ENCODE peak calls at places on chromosomes 1 and 21, in seven cellular contexts. One of them, this sample, is unnamed.

GRCh38 chr1:201381130-201381529 is 3.6 kb upstream of the TNNT2 start:
- DNase-seq in mammary epithelial cell: no peak
- DNase-seq in lung microvascular endothelial cell: no peak
- DNase-seq in ovary: no peak
- DNase-seq in fibroblast of the conjunctiva: no peak
- DNase-seq in iPS DF 19.7: no peak
- DNase-seq in HT-29: no peak
- DNase-seq in this sample: no peak

GRCh38 chr1:39508857-39509305 is 17.4 kb downstream of the BMP8A start:
- DNase-seq in mammary epithelial cell: peak
- DNase-seq in lung microvascular endothelial cell: no peak
- DNase-seq in ovary: peak
- DNase-seq in fibroblast of the conjunctiva: no peak
- DNase-seq in iPS DF 19.7: no peak
- DNase-seq in HT-29: no peak
- DNase-seq in this sample: no peak

GRCh38 chr1:15584489-15585363 is at the start of gene AGMAT:
- DNase-seq in mammary epithelial cell: no peak
- DNase-seq in lung microvascular endothelial cell: peak
- DNase-seq in ovary: no peak
- DNase-seq in fibroblast of the conjunctiva: no peak
- DNase-seq in iPS DF 19.7: peak
- DNase-seq in HT-29: peak
- DNase-seq in this sample: peak

GRCh38 chr1:18511469-18511997 is 30.8 kb downstream of the KLHDC7A start:
- DNase-seq in mammary epithelial cell: no peak
- DNase-seq in lung microvascular endothelial cell: no peak
- DNase-seq in ovary: no peak
- DNase-seq in fibroblast of the conjunctiva: no peak
- DNase-seq in iPS DF 19.7: no peak
- DNase-seq in HT-29: no peak
- DNase-seq in this sample: no peak

GRCh38 chr1:227869851-227870305 is 54.4 kb downstream of the PRSS38 start:
- DNase-seq in mammary epithelial cell: peak
- DNase-seq in lung microvascular endothelial cell: no peak
- DNase-seq in ovary: no peak
- DNase-seq in fibroblast of the conjunctiva: no peak
- DNase-seq in iPS DF 19.7: no peak
- DNase-seq in HT-29: no peak
- DNase-seq in this sample: no peak

GRCh38 chr1:39116868-39117728 is 87.4 kb upstream of the MACF1 start:
- DNase-seq in mammary epithelial cell: peak
- DNase-seq in lung microvascular endothelial cell: peak
- DNase-seq in ovary: no peak
- DNase-seq in fibroblast of the conjunctiva: no peak
- DNase-seq in iPS DF 19.7: no peak
- DNase-seq in HT-29: no peak
- DNase-seq in this sample: peak

GRCh38 chr1:219550171-219550570 is 62.7 kb downstream of the ZC3H11B start:
- DNase-seq in mammary epithelial cell: no peak
- DNase-seq in lung microvascular endothelial cell: no peak
- DNase-seq in ovary: no peak
- DNase-seq in fibroblast of the conjunctiva: no peak
- DNase-seq in iPS DF 19.7: no peak
- DNase-seq in HT-29: no peak
- DNase-seq in this sample: no peak

GRCh38 chr1:39183503-39184353 is 20.8 kb upstream of the MACF1 start:
- DNase-seq in mammary epithelial cell: peak
- DNase-seq in lung microvascular endothelial cell: peak
- DNase-seq in ovary: no peak
- DNase-seq in fibroblast of the conjunctiva: peak
- DNase-seq in iPS DF 19.7: no peak
- DNase-seq in HT-29: peak
- DNase-seq in this sample: peak

GRCh38 chr1:100511058-100511457 is 26.9 kb upstream of the GPR88 start:
- DNase-seq in mammary epithelial cell: no peak
- DNase-seq in lung microvascular endothelial cell: no peak
- DNase-seq in ovary: no peak
- DNase-seq in fibroblast of the conjunctiva: no peak
- DNase-seq in iPS DF 19.7: no peak
- DNase-seq in HT-29: no peak
- DNase-seq in this sample: no peak

GRCh38 chr1:107496002-107496401 is 355.2 kb downstream of the NTNG1 start:
- DNase-seq in mammary epithelial cell: no peak
- DNase-seq in lung microvascular endothelial cell: no peak
- DNase-seq in ovary: no peak
- DNase-seq in fibroblast of the conjunctiva: no peak
- DNase-seq in iPS DF 19.7: no peak
- DNase-seq in HT-29: no peak
- DNase-seq in this sample: no peak

GRCh38 chr1:88802950-88803349 is 88.4 kb downstream of the GTF2B start:
- DNase-seq in mammary epithelial cell: peak
- DNase-seq in lung microvascular endothelial cell: no peak
- DNase-seq in ovary: no peak
- DNase-seq in fibroblast of the conjunctiva: peak
- DNase-seq in iPS DF 19.7: no peak
- DNase-seq in HT-29: no peak
- DNase-seq in this sample: peak

GRCh38 chr1:78577257-78578100 is 42.8 kb upstream of the IFI44L start:
- DNase-seq in mammary epithelial cell: peak
- DNase-seq in lung microvascular endothelial cell: no peak
- DNase-seq in ovary: no peak
- DNase-seq in fibroblast of the conjunctiva: no peak
- DNase-seq in iPS DF 19.7: no peak
- DNase-seq in HT-29: no peak
- DNase-seq in this sample: no peak

GRCh38 chr1:23581219-23581618 is 21.9 kb upstream of the ID3 start:
- DNase-seq in mammary epithelial cell: no peak
- DNase-seq in lung microvascular endothelial cell: peak
- DNase-seq in ovary: peak
- DNase-seq in fibroblast of the conjunctiva: no peak
- DNase-seq in iPS DF 19.7: no peak
- DNase-seq in HT-29: no peak
- DNase-seq in this sample: peak

GRCh38 chr1:9121891-9122409 is 7.0 kb downstream of the GPR157 start:
- DNase-seq in mammary epithelial cell: no peak
- DNase-seq in lung microvascular endothelial cell: no peak
- DNase-seq in ovary: no peak
- DNase-seq in fibroblast of the conjunctiva: no peak
- DNase-seq in iPS DF 19.7: no peak
- DNase-seq in HT-29: no peak
- DNase-seq in this sample: no peak

GRCh38 chr1:163055531-163055930 is 13.6 kb upstream of the RGS4 start:
- DNase-seq in mammary epithelial cell: no peak
- DNase-seq in lung microvascular endothelial cell: no peak
- DNase-seq in ovary: no peak
- DNase-seq in fibroblast of the conjunctiva: no peak
- DNase-seq in iPS DF 19.7: no peak
- DNase-seq in HT-29: no peak
- DNase-seq in this sample: no peak

GRCh38 chr1:246775531-246776385 is 51.5 kb downstream of the SCCPDH start:
- DNase-seq in mammary epithelial cell: no peak
- DNase-seq in lung microvascular endothelial cell: no peak
- DNase-seq in ovary: no peak
- DNase-seq in fibroblast of the conjunctiva: no peak
- DNase-seq in iPS DF 19.7: no peak
- DNase-seq in HT-29: no peak
- DNase-seq in this sample: no peak

GRCh38 chr21:45900034-45900868 is 81.3 kb upstream of the COL6A1 start:
- DNase-seq in mammary epithelial cell: no peak
- DNase-seq in lung microvascular endothelial cell: no peak
- DNase-seq in ovary: peak
- DNase-seq in fibroblast of the conjunctiva: no peak
- DNase-seq in iPS DF 19.7: no peak
- DNase-seq in HT-29: no peak
- DNase-seq in this sample: no peak

GRCh38 chr1:210328746-210329488 is at the start of gene HHAT:
- DNase-seq in mammary epithelial cell: peak
- DNase-seq in lung microvascular endothelial cell: peak
- DNase-seq in ovary: peak
- DNase-seq in fibroblast of the conjunctiva: peak
- DNase-seq in iPS DF 19.7: no peak
- DNase-seq in HT-29: peak
- DNase-seq in this sample: peak